ENCODE peak calls at places on chromosomes 11 and 22, in seven cellular contexts. One of them, this sample, is unnamed.

GRCh38 chr22:36435516-36436415 is 45.7 kb downstream of the TXN2 start:
- DNase-seq in tibial artery: no peak
- DNase-seq in kidney: no peak
- DNase-seq in IMR-90: no peak
- DNase-seq in K562: no peak
- DNase-seq in HCT116: no peak
- DNase-seq in endothelial cell of umbilical vein: no peak
- DNase-seq in this sample: no peak

GRCh38 chr22:37154925-37155712 is 5.4 kb upstream of the IL2RB start:
- DNase-seq in tibial artery: no peak
- DNase-seq in kidney: peak; percentile 37
- DNase-seq in IMR-90: no peak
- DNase-seq in K562: no peak
- DNase-seq in HCT116: peak; percentile 38
- DNase-seq in endothelial cell of umbilical vein: no peak
- DNase-seq in this sample: no peak

GRCh38 chr11:11038339-11039248 is 180.7 kb upstream of the ZBED5 start:
- DNase-seq in tibial artery: no peak
- DNase-seq in kidney: no peak
- DNase-seq in IMR-90: no peak
- DNase-seq in K562: no peak
- DNase-seq in HCT116: no peak
- DNase-seq in endothelial cell of umbilical vein: no peak
- DNase-seq in this sample: no peak

GRCh38 chr11:73565804-73566203 is 32.1 kb downstream of the FAM168A start:
- DNase-seq in tibial artery: no peak
- DNase-seq in kidney: no peak
- DNase-seq in IMR-90: no peak
- DNase-seq in K562: no peak
- DNase-seq in HCT116: no peak
- DNase-seq in endothelial cell of umbilical vein: no peak
- DNase-seq in this sample: no peak

GRCh38 chr11:15780837-15781236 is 575.5 kb downstream of the SOX6 start:
- DNase-seq in tibial artery: no peak
- DNase-seq in kidney: no peak
- DNase-seq in IMR-90: no peak
- DNase-seq in K562: no peak
- DNase-seq in HCT116: no peak
- DNase-seq in endothelial cell of umbilical vein: no peak
- DNase-seq in this sample: no peak

GRCh38 chr22:34324763-34325162 is 404.5 kb upstream of the LARGE1 start:
- DNase-seq in tibial artery: no peak
- DNase-seq in kidney: no peak
- DNase-seq in IMR-90: no peak
- DNase-seq in K562: no peak
- DNase-seq in HCT116: no peak
- DNase-seq in endothelial cell of umbilical vein: no peak
- DNase-seq in this sample: no peak

GRCh38 chr22:31334329-31334728 is 11.8 kb downstream of the PATZ1 start:
- DNase-seq in tibial artery: no peak
- DNase-seq in kidney: no peak
- DNase-seq in IMR-90: no peak
- DNase-seq in K562: no peak
- DNase-seq in HCT116: no peak
- DNase-seq in endothelial cell of umbilical vein: no peak
- DNase-seq in this sample: no peak

GRCh38 chr11:126311464-126312291 is 7.8 kb downstream of the DCPS start:
- DNase-seq in tibial artery: no peak
- DNase-seq in kidney: no peak
- DNase-seq in IMR-90: no peak
- DNase-seq in K562: no peak
- DNase-seq in HCT116: no peak
- DNase-seq in endothelial cell of umbilical vein: no peak
- DNase-seq in this sample: no peak

GRCh38 chr22:41524809-41525449 is 19.3 kb downstream of the POLR3H start:
- DNase-seq in tibial artery: no peak
- DNase-seq in kidney: peak; percentile 81
- DNase-seq in IMR-90: no peak
- DNase-seq in K562: no peak
- DNase-seq in HCT116: no peak
- DNase-seq in endothelial cell of umbilical vein: no peak
- DNase-seq in this sample: peak; percentile 68

GRCh38 chr11:63829823-63830489 is 9.0 kb upstream of the MARK2 start:
- DNase-seq in tibial artery: no peak
- DNase-seq in kidney: peak; percentile 44
- DNase-seq in IMR-90: peak; percentile 44
- DNase-seq in K562: peak; percentile 77
- DNase-seq in HCT116: no peak
- DNase-seq in endothelial cell of umbilical vein: peak; percentile 44
- DNase-seq in this sample: no peak

GRCh38 chr22:45612940-45613339 is 58.7 kb upstream of the ATXN10 start:
- DNase-seq in tibial artery: no peak
- DNase-seq in kidney: peak; percentile 75
- DNase-seq in IMR-90: no peak
- DNase-seq in K562: no peak
- DNase-seq in HCT116: no peak
- DNase-seq in endothelial cell of umbilical vein: no peak
- DNase-seq in this sample: no peak

GRCh38 chr22:19663286-19663815 is 51.0 kb upstream of the SEPTIN5 start:
- DNase-seq in tibial artery: peak; percentile 56
- DNase-seq in kidney: no peak
- DNase-seq in IMR-90: peak; percentile 76
- DNase-seq in K562: peak; percentile 29
- DNase-seq in HCT116: no peak
- DNase-seq in endothelial cell of umbilical vein: peak; percentile 94
- DNase-seq in this sample: no peak

GRCh38 chr11:114287154-114287553 is 9.0 kb upstream of the NNMT start:
- DNase-seq in tibial artery: no peak
- DNase-seq in kidney: no peak
- DNase-seq in IMR-90: no peak
- DNase-seq in K562: no peak
- DNase-seq in HCT116: no peak
- DNase-seq in endothelial cell of umbilical vein: no peak
- DNase-seq in this sample: no peak

GRCh38 chr22:44204937-44205712 is 24.4 kb downstream of the PARVG start:
- DNase-seq in tibial artery: no peak
- DNase-seq in kidney: no peak
- DNase-seq in IMR-90: no peak
- DNase-seq in K562: no peak
- DNase-seq in HCT116: no peak
- DNase-seq in endothelial cell of umbilical vein: no peak
- DNase-seq in this sample: no peak

GRCh38 chr11:78163828-78164227 is 24.4 kb upstream of the ALG8 start:
- DNase-seq in tibial artery: no peak
- DNase-seq in kidney: no peak
- DNase-seq in IMR-90: no peak
- DNase-seq in K562: no peak
- DNase-seq in HCT116: no peak
- DNase-seq in endothelial cell of umbilical vein: no peak
- DNase-seq in this sample: no peak

GRCh38 chr11:32333335-32333991 is 101.9 kb downstream of the WT1 start:
- DNase-seq in tibial artery: peak; percentile 49
- DNase-seq in kidney: peak; percentile 77
- DNase-seq in IMR-90: peak; percentile 24
- DNase-seq in K562: no peak
- DNase-seq in HCT116: no peak
- DNase-seq in endothelial cell of umbilical vein: peak; percentile 28
- DNase-seq in this sample: peak; percentile 67

GRCh38 chr11:76962583-76963416 is 71.4 kb upstream of the B3GNT6 start:
- DNase-seq in tibial artery: no peak
- DNase-seq in kidney: no peak
- DNase-seq in IMR-90: no peak
- DNase-seq in K562: no peak
- DNase-seq in HCT116: no peak
- DNase-seq in endothelial cell of umbilical vein: no peak
- DNase-seq in this sample: no peak

GRCh38 chr11:102614485-102614884 is 10.6 kb downstream of the MMP20 start:
- DNase-seq in tibial artery: no peak
- DNase-seq in kidney: no peak
- DNase-seq in IMR-90: no peak
- DNase-seq in K562: no peak
- DNase-seq in HCT116: no peak
- DNase-seq in endothelial cell of umbilical vein: no peak
- DNase-seq in this sample: no peak

GRCh38 chr11:68447015-68447801 is 13.3 kb upstream of the PPP6R3 start:
- DNase-seq in tibial artery: peak; percentile 60
- DNase-seq in kidney: peak; percentile 90
- DNase-seq in IMR-90: peak; percentile 51
- DNase-seq in K562: peak; percentile 82
- DNase-seq in HCT116: peak; percentile 35
- DNase-seq in endothelial cell of umbilical vein: peak; percentile 58
- DNase-seq in this sample: peak; percentile 86

GRCh38 chr11:9688716-9689511 is 25.0 kb downstream of the SWAP70 start:
- DNase-seq in tibial artery: no peak
- DNase-seq in kidney: no peak
- DNase-seq in IMR-90: peak; percentile 81
- DNase-seq in K562: no peak
- DNase-seq in HCT116: no peak
- DNase-seq in endothelial cell of umbilical vein: peak; percentile 96
- DNase-seq in this sample: no peak

GRCh38 chr22:42721045-42721434 is 370 bp upstream of the A4GALT start:
- DNase-seq in tibial artery: no peak
- DNase-seq in kidney: no peak
- DNase-seq in IMR-90: no peak
- DNase-seq in K562: no peak
- DNase-seq in HCT116: no peak
- DNase-seq in endothelial cell of umbilical vein: no peak
- DNase-seq in this sample: no peak

GRCh38 chr11:16158426-16158994 is 197.8 kb downstream of the SOX6 start:
- DNase-seq in tibial artery: no peak
- DNase-seq in kidney: no peak
- DNase-seq in IMR-90: no peak
- DNase-seq in K562: no peak
- DNase-seq in HCT116: no peak
- DNase-seq in endothelial cell of umbilical vein: no peak
- DNase-seq in this sample: no peak

GRCh38 chr11:19160839-19161238 is 40.9 kb downstream of the CSRP3 start:
- DNase-seq in tibial artery: no peak
- DNase-seq in kidney: no peak
- DNase-seq in IMR-90: no peak
- DNase-seq in K562: no peak
- DNase-seq in HCT116: no peak
- DNase-seq in endothelial cell of umbilical vein: peak; percentile 16
- DNase-seq in this sample: no peak

GRCh38 chr11:79393362-79394043 is 47.3 kb downstream of the TENM4 start:
- DNase-seq in tibial artery: no peak
- DNase-seq in kidney: no peak
- DNase-seq in IMR-90: no peak
- DNase-seq in K562: no peak
- DNase-seq in HCT116: no peak
- DNase-seq in endothelial cell of umbilical vein: no peak
- DNase-seq in this sample: no peak

GRCh38 chr11:87224486-87224885 is 186.8 kb downstream of the TMEM135 start:
- DNase-seq in tibial artery: no peak
- DNase-seq in kidney: no peak
- DNase-seq in IMR-90: peak; percentile 9
- DNase-seq in K562: no peak
- DNase-seq in HCT116: no peak
- DNase-seq in endothelial cell of umbilical vein: peak; percentile 79
- DNase-seq in this sample: no peak

GRCh38 chr11:33801821-33802413 is 27.6 kb upstream of the FBXO3 start:
- DNase-seq in tibial artery: no peak
- DNase-seq in kidney: no peak
- DNase-seq in IMR-90: no peak
- DNase-seq in K562: no peak
- DNase-seq in HCT116: peak; percentile 0
- DNase-seq in endothelial cell of umbilical vein: no peak
- DNase-seq in this sample: no peak

GRCh38 chr22:38652858-38653257 is 3.3 kb downstream of the FAM227A start:
- DNase-seq in tibial artery: no peak
- DNase-seq in kidney: no peak
- DNase-seq in IMR-90: no peak
- DNase-seq in K562: no peak
- DNase-seq in HCT116: no peak
- DNase-seq in endothelial cell of umbilical vein: no peak
- DNase-seq in this sample: no peak

DNA sequence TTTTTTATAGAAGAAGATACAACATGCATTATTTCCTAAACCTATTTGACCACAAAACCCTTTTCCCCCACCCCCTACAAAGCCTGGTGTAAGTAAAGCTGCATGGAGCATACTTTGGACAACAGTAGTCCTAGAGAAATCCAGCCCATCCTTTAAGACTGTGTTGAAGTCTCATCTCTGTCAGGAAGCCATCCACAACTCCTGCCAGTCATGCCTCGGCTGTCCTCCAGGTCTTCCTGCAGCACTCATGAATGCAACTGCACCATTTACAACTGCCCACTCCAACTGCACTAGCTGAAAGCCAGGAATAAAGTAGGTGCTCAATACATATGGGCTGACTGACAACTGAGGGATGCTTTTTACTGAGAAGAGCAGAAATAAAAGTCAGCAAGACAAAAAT is 27.3 kb downstream of the IL18BP start:
- DNase-seq in tibial artery: no peak
- DNase-seq in kidney: no peak
- DNase-seq in IMR-90: no peak
- DNase-seq in K562: no peak
- DNase-seq in HCT116: no peak
- DNase-seq in endothelial cell of umbilical vein: no peak
- DNase-seq in this sample: no peak
- H3K27ac ChIP-seq in tibial artery: peak overlapping the region; percentile 52
- H3K27ac ChIP-seq in kidney: no peak overlapping the region
- H3K27ac ChIP-seq in IMR-90: peak overlapping the region; percentile 17
- H3K27ac ChIP-seq in K562: no peak overlapping the region
- H3K27ac ChIP-seq in HCT116: no peak overlapping the region
- H3K27ac ChIP-seq in endothelial cell of umbilical vein: no peak overlapping the region
- H3K27ac ChIP-seq in this sample: peak overlapping the region; percentile 65

GRCh38 chr11:21396351-21397008 is 727.1 kb downstream of the NELL1 start:
- DNase-seq in tibial artery: no peak
- DNase-seq in kidney: no peak
- DNase-seq in IMR-90: no peak
- DNase-seq in K562: no peak
- DNase-seq in HCT116: no peak
- DNase-seq in endothelial cell of umbilical vein: no peak
- DNase-seq in this sample: no peak
- TF ChIP-seq CTCF in tibial artery: no peak
- TF ChIP-seq CTCF in kidney: no peak
- TF ChIP-seq CTCF in IMR-90: no peak
- TF ChIP-seq CTCF in K562: no peak
- TF ChIP-seq CTCF in HCT116: no peak
- TF ChIP-seq CTCF in endothelial cell of umbilical vein: no peak
- TF ChIP-seq CTCF in this sample: no peak

DNA sequence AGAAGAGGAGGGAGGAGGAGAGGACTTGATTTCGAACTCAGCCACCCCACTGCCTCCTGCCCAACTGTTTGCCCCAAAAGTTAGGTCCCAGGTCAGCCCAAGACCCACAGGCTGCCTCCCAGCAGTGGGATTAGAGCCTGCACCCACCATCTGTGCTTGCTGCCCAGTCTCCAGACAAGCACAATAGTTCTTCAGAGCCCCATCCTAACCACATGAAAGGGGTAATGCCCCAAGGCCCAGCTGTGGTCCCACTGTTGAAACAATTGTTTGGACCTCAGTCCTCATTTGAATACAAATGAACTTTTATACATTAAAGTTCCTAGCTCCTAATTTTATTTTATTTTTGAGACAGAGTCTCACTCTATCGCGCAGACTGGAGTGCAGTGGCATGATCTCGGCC is 5.4 kb upstream of the VPS51 start:
- DNase-seq in tibial artery: no peak
- DNase-seq in kidney: no peak
- DNase-seq in IMR-90: no peak
- DNase-seq in K562: no peak
- DNase-seq in HCT116: no peak
- DNase-seq in endothelial cell of umbilical vein: no peak
- DNase-seq in this sample: no peak
- H3K4me1 ChIP-seq in tibial artery: no peaks in the 10 kb centered on the region
- H3K4me1 ChIP-seq in kidney: no peaks in the 10 kb centered on the region
- H3K4me1 ChIP-seq in IMR-90: no peaks in the 10 kb centered on the region
- H3K4me1 ChIP-seq in K562: peaks cover 2% of the 10 kb centered on the region
- H3K4me1 ChIP-seq in HCT116: no peaks in the 10 kb centered on the region
- H3K4me1 ChIP-seq in endothelial cell of umbilical vein: peaks cover under 1% of the 10 kb centered on the region
- H3K4me1 ChIP-seq in this sample: no peaks in the 10 kb centered on the region

GRCh38 chr11:665707-666281 is 28.7 kb downstream of the DRD4 start:
- DNase-seq in tibial artery: peak; percentile 35
- DNase-seq in kidney: no peak
- DNase-seq in IMR-90: peak; percentile 29
- DNase-seq in K562: peak; percentile 86
- DNase-seq in HCT116: no peak
- DNase-seq in endothelial cell of umbilical vein: no peak
- DNase-seq in this sample: no peak
- H3K27ac ChIP-seq in tibial artery: no peak overlapping the region
- H3K27ac ChIP-seq in kidney: peak overlapping the region; percentile 17
- H3K27ac ChIP-seq in IMR-90: peak overlapping the region; percentile 20
- H3K27ac ChIP-seq in K562: peak overlapping the region; percentile 88
- H3K27ac ChIP-seq in HCT116: no peak overlapping the region
- H3K27ac ChIP-seq in endothelial cell of umbilical vein: no peak overlapping the region
- H3K27ac ChIP-seq in this sample: no peak overlapping the region